ENCODE peak calls at places on chromosomes 7 and 10, in four cellular contexts. One of them, this sample, is unnamed.

GRCh38 chr7:461453-462172 is 58.0 kb downstream of the PDGFA start:
- DNase-seq in RWPE1: no peak
- DNase-seq in ACHN: no peak
- DNase-seq in ELR: peak
- DNase-seq in this sample: no peak

GRCh38 chr7:2508327-2509231 is 11.0 kb upstream of the LFNG start:
- DNase-seq in RWPE1: no peak
- DNase-seq in ACHN: no peak
- DNase-seq in ELR: peak
- DNase-seq in this sample: peak

GRCh38 chr10:97532935-97533671 is 34.4 kb downstream of the UBTD1 start:
- DNase-seq in RWPE1: no peak
- DNase-seq in ACHN: peak
- DNase-seq in ELR: peak
- DNase-seq in this sample: peak

GRCh38 chr10:29895436-29895835 is 163.9 kb downstream of the JCAD start:
- DNase-seq in RWPE1: no peak
- DNase-seq in ACHN: no peak
- DNase-seq in ELR: peak
- DNase-seq in this sample: no peak

GRCh38 chr10:34721201-34721840 is 93.8 kb downstream of the PARD3 start:
- DNase-seq in RWPE1: peak
- DNase-seq in ACHN: peak
- DNase-seq in ELR: peak
- DNase-seq in this sample: no peak

GRCh38 chr7:128361463-128362441 is at the start of gene PRRT4:
- DNase-seq in RWPE1: peak
- DNase-seq in ACHN: peak
- DNase-seq in ELR: peak
- DNase-seq in this sample: peak

GRCh38 chr10:21243748-21244257 is 281.7 kb downstream of the SKIDA1 start:
- DNase-seq in RWPE1: no peak
- DNase-seq in ACHN: no peak
- DNase-seq in ELR: no peak
- DNase-seq in this sample: no peak

GRCh38 chr7:6279341-6279740 is 6.9 kb upstream of the CYTH3 start:
- DNase-seq in RWPE1: no peak
- DNase-seq in ACHN: no peak
- DNase-seq in ELR: no peak
- DNase-seq in this sample: no peak

GRCh38 chr10:94076325-94076841 is 82.7 kb downstream of the PLCE1 start:
- DNase-seq in RWPE1: no peak
- DNase-seq in ACHN: peak
- DNase-seq in ELR: peak
- DNase-seq in this sample: no peak

GRCh38 chr7:36298145-36298544 is 91.5 kb upstream of the ANLN start:
- DNase-seq in RWPE1: no peak
- DNase-seq in ACHN: no peak
- DNase-seq in ELR: no peak
- DNase-seq in this sample: no peak

GRCh38 chr10:91467114-91467513 is 57.0 kb downstream of the HECTD2 start:
- DNase-seq in RWPE1: no peak
- DNase-seq in ACHN: no peak
- DNase-seq in ELR: no peak
- DNase-seq in this sample: no peak

GRCh38 chr7:134813668-134814067 is 34.2 kb downstream of the CALD1 start:
- DNase-seq in RWPE1: no peak
- DNase-seq in ACHN: no peak
- DNase-seq in ELR: no peak
- DNase-seq in this sample: no peak

GRCh38 chr7:47572939-47573757 is 8.8 kb downstream of the TNS3 start:
- DNase-seq in RWPE1: no peak
- DNase-seq in ACHN: no peak
- DNase-seq in ELR: no peak
- DNase-seq in this sample: no peak

GRCh38 chr7:117894037-117894436 is 20.8 kb upstream of the CTTNBP2 start:
- DNase-seq in RWPE1: no peak
- DNase-seq in ACHN: no peak
- DNase-seq in ELR: no peak
- DNase-seq in this sample: no peak

GRCh38 chr7:73509463-73509862 is 12.6 kb downstream of the BAZ1B start:
- DNase-seq in RWPE1: no peak
- DNase-seq in ACHN: no peak
- DNase-seq in ELR: no peak
- DNase-seq in this sample: no peak

GRCh38 chr7:36854652-36855051 is 130.4 kb upstream of the AOAH start:
- DNase-seq in RWPE1: no peak
- DNase-seq in ACHN: no peak
- DNase-seq in ELR: no peak
- DNase-seq in this sample: no peak

GRCh38 chr7:46533946-46534345 is 612.9 kb upstream of the IGFBP3 start:
- DNase-seq in RWPE1: no peak
- DNase-seq in ACHN: no peak
- DNase-seq in ELR: no peak
- DNase-seq in this sample: no peak

GRCh38 chr7:159125104-159125943 is 19.3 kb downstream of the VIPR2 start:
- DNase-seq in RWPE1: no peak
- DNase-seq in ACHN: no peak
- DNase-seq in ELR: no peak
- DNase-seq in this sample: no peak

GRCh38 chr7:34277016-34277800 is 371.9 kb downstream of the BMPER start:
- DNase-seq in RWPE1: peak
- DNase-seq in ACHN: no peak
- DNase-seq in ELR: peak
- DNase-seq in this sample: no peak

GRCh38 chr10:114928818-114929217 is 9.2 kb upstream of the TRUB1 start:
- DNase-seq in RWPE1: no peak
- DNase-seq in ACHN: no peak
- DNase-seq in ELR: no peak
- DNase-seq in this sample: no peak

GRCh38 chr10:20105931-20106330 is 289.7 kb downstream of the PLXDC2 start:
- DNase-seq in RWPE1: no peak
- DNase-seq in ACHN: peak
- DNase-seq in ELR: no peak
- DNase-seq in this sample: no peak

This sample was measured in nephron progenitor cell.